ENCODE peak calls at places on chromosomes 12 and 14, in ten cellular contexts. K, R, D, Y, N, P, T, L, V and O are unnamed samples.

GRCh38 chr12:10673660-10674384 is at the start of gene STYK1:
- DNase-seq in K (no peak), R (peak), D (no peak), Y (peak), N (no peak), P (peak), T (peak), L (peak), V (peak), O (peak)

GRCh38 chr12:95790025-95790911 is at the start of gene NTN4:
- DNase-seq in K (peak), R (peak), D (no peak), Y (peak), N (peak), P (no peak), T (no peak), L (peak), V (no peak), O (peak)

GRCh38 chr14:51978566-51979398 is 10.6 kb upstream of the RTRAF start:
- DNase-seq in K (peak), R (peak), D (peak), Y (peak), N (peak), P (peak), T (peak), L (peak), V (peak), O (peak)

GRCh38 chr14:69093551-69094421 is 59.1 kb downstream of the DCAF5 start:
- DNase-seq in K (peak), R (no peak), D (no peak), Y (no peak), N (no peak), P (no peak), T (peak), L (no peak), V (no peak), O (peak)

GRCh38 chr12:8890313-8891084 is 23.8 kb upstream of the PHC1 start:
- DNase-seq in K (no peak), R (peak), D (peak), Y (peak), N (no peak), P (peak), T (peak), L (peak), V (peak), O (peak)

GRCh38 chr12:28951941-28952340 is 197.1 kb upstream of the FAR2 start:
- DNase-seq in K (no peak), R (no peak), D (no peak), Y (no peak), N (no peak), P (no peak), T (no peak), L (no peak), V (no peak), O (no peak)

GRCh38 chr12:105417732-105418131 is 87.2 kb downstream of the C12orf75 start:
- DNase-seq in K (no peak), R (no peak), D (no peak), Y (no peak), N (no peak), P (no peak), T (no peak), L (no peak), V (no peak), O (no peak)

GRCh38 chr14:61460853-61461611 is 139.7 kb downstream of the PRKCH start:
- DNase-seq in K (peak), R (no peak), D (no peak), Y (no peak), N (no peak), P (peak), T (no peak), L (peak), V (no peak), O (no peak)

GRCh38 chr12:108784270-108784669 is 53.0 kb upstream of the CORO1C start:
- DNase-seq in K (peak), R (peak), D (no peak), Y (no peak), N (no peak), P (no peak), T (peak), L (no peak), V (no peak), O (no peak)

GRCh38 chr14:106287506-106287905 is 761.1 kb downstream of the TMEM121 start:
- DNase-seq in K (no peak), R (no peak), D (no peak), Y (no peak), N (no peak), P (no peak), T (no peak), L (no peak), V (no peak), O (no peak)

GRCh38 chr14:49692191-49692757 is 646 bp upstream of the KLHDC1 start:
- DNase-seq in K (no peak), R (no peak), D (no peak), Y (no peak), N (no peak), P (no peak), T (no peak), L (peak), V (no peak), O (no peak)

GRCh38 chr12:12859690-12860089 is 31.7 kb upstream of the GPRC5A start:
- DNase-seq in K (no peak), R (no peak), D (no peak), Y (no peak), N (no peak), P (no peak), T (no peak), L (peak), V (no peak), O (no peak)

GRCh38 chr14:89241934-89242670 is 174.9 kb downstream of the FOXN3 start:
- DNase-seq in K (no peak), R (no peak), D (no peak), Y (no peak), N (no peak), P (no peak), T (no peak), L (no peak), V (no peak), O (no peak)